ENCODE peak calls at places on chromosomes 16 and 17, in six cellular contexts. R is cardiac fibroblast; P is uterus; W is H9; X is activated naive CD8-positive, alpha-beta T cell treated with anti-CD3 and anti-CD28 coated beads for 36 hours; Y is Karpas-422. O is an unnamed sample.

GRCh38 chr17:61237275-61237674 is 162.4 kb upstream of the TBX2 start:
- DNase-seq in R (no peak), X (no peak), W (no peak), P (no peak), Y (no peak), O (no peak)

GRCh38 chr17:80396680-80397387 is 18.1 kb upstream of the ENDOV start:
- DNase-seq in W (no peak), X (no peak), R (no peak), P (no peak), Y (peak; percentile 25), O (no peak)

GRCh38 chr16:27198451-27199234 is 4.7 kb upstream of the KDM8 start:
- DNase-seq in W (no peak), R (no peak), P (no peak), Y (no peak), X (no peak), O (no peak)

GRCh38 chr16:48384305-48384981 is 770 bp downstream of the SIAH1 start:
- DNase-seq in X (peak; percentile 33), R (peak; percentile 77), Y (peak; percentile 47), P (peak; percentile 51), W (peak; percentile 69), O (peak; percentile 61)

GRCh38 chr17:59423137-59423703 is 91.8 kb downstream of the YPEL2 start:
- DNase-seq in P (peak; percentile 63), R (peak; percentile 86), Y (no peak), X (no peak), W (no peak), O (peak; percentile 69)

GRCh38 chr16:47213761-47214440 is 70.2 kb upstream of the NETO2 start:
- DNase-seq in X (no peak), P (no peak), Y (no peak), W (no peak), R (no peak), O (no peak)

GRCh38 chr16:27720731-27721547 is 171.0 kb downstream of the KATNIP start:
- DNase-seq in P (peak; percentile 48), X (no peak), W (no peak), R (no peak), Y (no peak), O (no peak)

GRCh38 chr16:75860654-75861053 is 134.4 kb upstream of the CPHXL start:
- DNase-seq in P (no peak), R (no peak), W (no peak), Y (no peak), X (no peak), O (no peak)

GRCh38 chr16:84836234-84836647 is 16.5 kb downstream of the CRISPLD2 start:
- DNase-seq in Y (no peak), P (peak; percentile 92), X (no peak), W (peak; percentile 78), R (peak; percentile 100), O (peak; percentile 99)

GRCh38 chr16:89115216-89115949 is 21.7 kb downstream of the ACSF3 start:
- DNase-seq in R (peak; percentile 37), W (no peak), P (no peak), X (peak; percentile 79), Y (peak; percentile 90), O (peak; percentile 45)

GRCh38 chr17:81858967-81859905 is 1.1 kb downstream of the P4HB start:
- DNase-seq in W (no peak), Y (no peak), R (peak; percentile 24), X (no peak), P (no peak), O (no peak)

GRCh38 chr16:20393801-20394637 is 10.5 kb downstream of the PDILT start:
- DNase-seq in R (peak; percentile 52), W (no peak), Y (no peak), P (no peak), X (no peak), O (no peak)

GRCh38 chr16:84738255-84739038 is 38.6 kb downstream of the USP10 start:
- DNase-seq in P (peak; percentile 60), R (peak; percentile 83), W (peak; percentile 79), Y (peak; percentile 92), X (peak; percentile 67), O (peak; percentile 59)

GRCh38 chr17:2885751-2886150 is 89.5 kb downstream of the RAP1GAP2 start:
- DNase-seq in W (no peak), X (no peak), Y (no peak), R (no peak), P (no peak), O (no peak)

GRCh38 chr17:40796846-40797245 is 2.9 kb downstream of the KRT28 start:
- DNase-seq in R (no peak), X (no peak), W (peak; percentile 67), P (no peak), Y (no peak), O (no peak)

GRCh38 chr16:20628213-20628612 is 52.0 kb upstream of the ACSM2B start:
- DNase-seq in Y (no peak), P (no peak), X (no peak), R (no peak), W (no peak), O (no peak)

GRCh38 chr17:78128616-78129384 is at the start of gene TMC6:
- DNase-seq in W (peak; percentile 96), P (no peak), X (peak; percentile 70), R (no peak), Y (peak; percentile 94), O (peak; percentile 73)

GRCh38 chr17:2695961-2696760 is 15.4 kb downstream of the CLUH start:
- DNase-seq in W (no peak), Y (no peak), P (no peak), X (no peak), R (no peak), O (no peak)

GRCh38 chr17:9402590-9403199 is 172.9 kb downstream of the STX8 start:
- DNase-seq in X (peak; percentile 8), W (peak; percentile 67), Y (peak; percentile 74), R (peak; percentile 44), P (no peak), O (peak; percentile 21)

GRCh38 chr17:40303706-40304450 is 5.1 kb upstream of the RARA start:
- DNase-seq in X (no peak), Y (no peak), R (peak; percentile 80), P (peak; percentile 55), W (no peak), O (no peak)

GRCh38 chr16:73572135-73572534 is 524.2 kb upstream of the ZFHX3 start:
- DNase-seq in Y (no peak), R (no peak), W (no peak), X (no peak), P (no peak), O (no peak)

GRCh38 chr17:71398706-71399620 is 721.9 kb upstream of the SOX9 start:
- DNase-seq in Y (no peak), P (no peak), W (no peak), R (no peak), X (no peak), O (no peak)

GRCh38 chr17:79211061-79211770 is 136.6 kb downstream of the ENGASE start:
- DNase-seq in R (no peak), P (no peak), X (no peak), W (no peak), Y (no peak), O (no peak)

GRCh38 chr17:34118564-34118963 is 136.5 kb upstream of the CCL2 start:
- DNase-seq in R (no peak), W (peak; percentile 13), X (no peak), P (no peak), Y (no peak), O (no peak)

GRCh38 chr17:76385892-76386786 is 1.7 kb downstream of the SPHK1 start:
- DNase-seq in Y (peak; percentile 95), R (peak; percentile 89), P (peak; percentile 69), X (peak; percentile 89), W (peak; percentile 90), O (peak; percentile 94)

GRCh38 chr16:82016268-82016667 is 5.0 kb upstream of the SDR42E1 start:
- DNase-seq in W (no peak), Y (peak; percentile 48), X (no peak), P (no peak), R (peak; percentile 23), O (peak; percentile 51)

GRCh38 chr16:4381072-4381934 is 9.7 kb downstream of the VASN start:
- DNase-seq in R (no peak), Y (no peak), W (no peak), X (no peak), P (no peak), O (no peak)

GRCh38 chr16:56549744-56550385 is 15.0 kb upstream of the MT4 start:
- DNase-seq in R (no peak), X (no peak), W (no peak), Y (no peak), P (no peak), O (no peak)

GRCh38 chr16:57645691-57646387 is 17.4 kb downstream of the ADGRG1 start:
- DNase-seq in X (no peak), R (peak; percentile 72), P (no peak), W (no peak), Y (no peak), O (peak; percentile 84)

GRCh38 chr17:42554250-42555121 is 1.8 kb downstream of the HSD17B1 start:
- DNase-seq in W (peak; percentile 96), X (peak; percentile 90), P (peak; percentile 88), Y (peak; percentile 96), R (peak; percentile 83), O (peak; percentile 82)

GRCh38 chr17:3951003-3951402 is 13.2 kb downstream of the ATP2A3 start:
- DNase-seq in R (no peak), X (no peak), P (no peak), Y (no peak), W (no peak), O (no peak)

O was measured in hepatic stellate cell.